ENCODE peak calls at places on chromosome 4, in five cellular contexts. M is heart left ventricle; K is naive thymus-derived CD4-positive, alpha-beta T cell; S is endodermal cell; O is substantia nigra. G is an unnamed sample.

GRCh38 chr4:174815282-174815681 is 13.8 kb downstream of the GLRA3 start:
- DNase-seq in M (no peak), S (no peak), O (no peak), K (no peak), G (no peak)

GRCh38 chr4:184824776-184825393 is 883 bp downstream of the ACSL1 start:
- DNase-seq in S (peak; percentile 55), M (no peak), K (no peak), O (no peak), G (no peak)

GRCh38 chr4:168074861-168075260 is 17.5 kb upstream of the ANXA10 start:
- DNase-seq in S (no peak), M (no peak), K (no peak), O (no peak), G (no peak)

GRCh38 chr4:71882113-71882512 is 98.2 kb upstream of the GC start:
- DNase-seq in S (no peak), M (no peak), O (no peak), K (no peak), G (peak; percentile 52)

GRCh38 chr4:99208719-99209075 is 10.3 kb downstream of the ADH6 start:
- DNase-seq in S (no peak), K (no peak), O (no peak), M (no peak), G (no peak)

GRCh38 chr4:165325732-165326512 is 1.5 kb upstream of the MSMO1 start:
- DNase-seq in M (no peak), K (no peak), S (peak; percentile 59), O (no peak), G (peak; percentile 76)

GRCh38 chr4:3746701-3747581 is 19.2 kb upstream of the ADRA2C start:
- DNase-seq in M (no peak), K (no peak), O (no peak), S (no peak), G (peak; percentile 67)

GRCh38 chr4:76801621-76802545 is 96.1 kb downstream of the SOWAHB start:
- DNase-seq in O (no peak), K (no peak), S (peak; percentile 85), M (peak; percentile 60), G (no peak)

GRCh38 chr4:182775075-182775474 is 142.1 kb downstream of the DCTD start:
- DNase-seq in S (no peak), M (no peak), O (no peak), K (no peak), G (no peak)

GRCh38 chr4:182770969-182771330 is 146.2 kb downstream of the DCTD start:
- DNase-seq in M (no peak), O (no peak), K (no peak), S (peak; percentile 79), G (no peak)

GRCh38 chr4:182768821-182769220 is 148.4 kb downstream of the DCTD start:
- DNase-seq in O (no peak), K (no peak), M (no peak), S (no peak), G (no peak)

GRCh38 chr4:182766851-182767250 is 150.3 kb downstream of the DCTD start:
- DNase-seq in M (no peak), O (no peak), S (no peak), K (no peak), G (no peak)

DNA sequence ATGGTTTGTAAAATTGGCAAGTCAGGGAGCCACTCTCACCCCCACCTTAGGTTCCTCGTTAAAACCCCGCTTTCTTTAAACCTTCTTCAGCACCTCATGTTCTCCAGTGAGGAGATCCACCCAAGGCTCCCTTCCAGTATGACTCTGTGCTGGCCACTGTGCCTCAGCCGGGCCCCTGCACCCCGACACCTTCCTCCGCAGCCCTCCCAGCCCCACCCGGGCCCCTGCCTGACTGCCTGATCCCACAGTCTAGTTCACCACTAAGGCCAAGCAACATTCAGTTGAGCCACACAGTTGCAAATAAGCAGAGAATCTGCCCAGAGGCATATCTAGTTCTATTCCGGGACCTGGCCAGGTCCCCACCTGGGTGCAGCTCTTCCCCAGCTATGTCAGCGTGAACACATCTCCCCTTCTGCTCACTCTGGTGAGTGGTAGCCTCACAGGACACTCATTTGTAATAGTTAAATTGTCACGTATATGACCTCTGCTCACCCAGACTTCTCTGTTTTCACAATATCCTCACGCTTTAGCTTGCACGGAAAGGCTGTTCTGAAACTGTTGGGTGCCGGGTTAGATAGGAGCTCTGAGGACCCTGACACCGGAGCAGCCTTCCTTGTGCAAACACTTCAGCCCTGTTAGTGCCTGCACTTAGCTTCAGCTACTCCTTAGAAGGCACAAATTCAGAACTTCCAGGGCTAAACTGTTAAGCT is 146.8 kb downstream of the DCTD start:
- DNase-seq in M (no peak), S (peak; percentile 76), O (no peak), K (no peak), G (no peak)
- H3K27ac ChIP-seq in M (no peak overlapping the region), S (peak overlapping the region; percentile 64), O (no peak overlapping the region), K (no peak overlapping the region), G (peak overlapping the region; percentile 7)

GRCh38 chr4:53557601-53558000 is 33.7 kb downstream of the LNX1 start:
- DNase-seq in O (no peak), S (no peak), K (no peak), M (no peak), G (no peak)

GRCh38 chr4:53562409-53562808 is 28.9 kb downstream of the LNX1 start:
- DNase-seq in M (no peak), K (no peak), S (no peak), O (no peak), G (no peak)

GRCh38 chr4:53555111-53555510 is 36.2 kb downstream of the LNX1 start:
- DNase-seq in O (no peak), K (no peak), S (no peak), M (no peak), G (no peak)

GRCh38 chr4:53558061-53558801 is 33.1 kb downstream of the LNX1 start:
- DNase-seq in M (no peak), S (peak; percentile 64), O (no peak), K (no peak), G (peak; percentile 28)

DNA sequence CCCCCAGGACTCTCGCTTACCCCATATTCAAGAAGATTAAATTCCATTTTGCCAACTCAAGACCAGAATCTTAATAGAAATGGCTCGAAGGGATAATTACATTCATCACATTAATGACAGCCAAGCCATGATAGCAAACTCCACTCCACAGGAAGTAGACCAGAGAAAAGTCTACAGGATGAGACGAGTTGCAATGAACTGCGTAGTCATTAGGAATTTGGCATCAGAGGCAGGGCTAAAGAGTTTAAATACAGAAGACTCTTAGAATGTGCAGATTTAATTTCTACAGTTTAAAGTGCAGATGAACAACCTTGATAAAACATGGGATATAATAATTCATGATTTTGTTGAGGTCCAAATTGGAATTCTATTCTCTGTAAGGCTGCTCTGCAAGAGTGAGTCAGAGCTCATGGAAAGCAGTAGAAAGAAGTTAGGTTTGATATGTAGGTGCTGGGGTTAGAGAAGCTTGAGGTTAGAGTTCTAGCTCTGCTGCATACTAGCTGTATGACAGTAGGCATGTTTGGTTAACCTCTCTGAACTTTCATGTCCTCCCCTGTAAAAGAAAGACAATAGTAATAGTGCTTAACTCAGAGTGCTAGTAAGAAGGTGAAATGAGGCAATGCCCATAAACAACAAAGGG is 32.2 kb downstream of the LNX1 start:
- DNase-seq in S (no peak), M (no peak), O (no peak), K (no peak), G (no peak)
- H3K27ac ChIP-seq in S (no peak overlapping the region), M (peak overlapping the region; percentile 51), O (no peak overlapping the region), K (no peak overlapping the region), G (peak overlapping the region; percentile 10)

GRCh38 chr4:36243355-36244256 is 708 bp downstream of the ARAP2 start:
- DNase-seq in K (peak; percentile 47), M (no peak), O (no peak), S (no peak), G (peak; percentile 70)

GRCh38 chr4:36237366-36238353 is 6.7 kb downstream of the ARAP2 start:
- DNase-seq in O (no peak), M (no peak), S (no peak), K (no peak), G (no peak)

GRCh38 chr4:36244257-36245084 is at the start of gene ARAP2:
- DNase-seq in O (peak; percentile 31), S (peak; percentile 84), K (peak; percentile 74), M (peak; percentile 51), G (peak; percentile 89)

GRCh38 chr4:36242629-36243354 is 1.5 kb downstream of the ARAP2 start:
- DNase-seq in O (no peak), S (no peak), K (no peak), M (no peak), G (no peak)

DNA sequence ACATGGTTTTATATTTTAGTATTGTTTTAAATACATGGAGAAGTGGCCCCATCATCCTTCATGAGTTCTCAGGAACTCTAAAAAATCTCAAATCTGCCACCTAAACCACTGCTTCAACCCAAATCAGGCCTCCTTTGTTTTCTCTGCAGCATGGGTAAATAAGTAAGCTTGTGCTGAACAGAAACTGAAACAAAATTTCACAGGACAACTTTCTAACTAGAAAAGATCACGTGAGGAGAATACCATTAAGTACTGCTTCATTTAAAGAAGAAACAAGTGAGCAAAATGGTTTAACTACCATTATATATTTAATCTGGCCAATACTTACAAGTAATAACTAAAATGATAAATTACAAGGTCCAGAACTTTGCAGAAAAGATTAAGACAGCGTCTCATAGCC is 2.5 kb downstream of the ARAP2 start:
- DNase-seq in K (peak; percentile 50), M (no peak), O (no peak), S (no peak), G (no peak)
- H3K27ac ChIP-seq in K (peak overlapping the region; percentile 88), M (no peak overlapping the region), O (peak overlapping the region; percentile 94), S (no peak overlapping the region), G (no peak overlapping the region)

GRCh38 chr4:102683846-102684581 is 76.8 kb downstream of the MANBA start:
- DNase-seq in K (no peak), M (no peak), O (no peak), S (no peak), G (peak; percentile 89)
- H3K27ac ChIP-seq in K (no peak overlapping the region), M (no peak overlapping the region), O (no peak overlapping the region), S (peak overlapping the region; percentile 55), G (peak overlapping the region; percentile 98)

G was measured in trophoblast cell.